ENCODE peak calls at places on chromosomes 1 and 21, in six cellular contexts. F is ovary, N is cerebellar cortex, W is neuronal stem cell, X is NCI-H2107, I is GM19239. R is an unnamed sample.

GRCh38 chr1:92848201-92848600 is 16.4 kb downstream of the RPL5 start:
- DNase-seq in F (no peak), N (no peak), W (no peak), X (no peak), I (no peak), R (no peak)

GRCh38 chr1:44294588-44295007 is 60.5 kb downstream of the ERI3 start:
- DNase-seq in F (peak), N (peak), W (no peak), X (no peak), I (no peak), R (peak)

GRCh38 chr1:51000160-51000559 is 30.1 kb downstream of the CDKN2C start:
- DNase-seq in F (no peak), N (no peak), W (no peak), X (no peak), I (no peak), R (no peak)

GRCh38 chr21:25614441-25614840 is 7.2 kb upstream of the MRPL39 start:
- DNase-seq in F (no peak), N (no peak), W (no peak), X (no peak), I (no peak), R (no peak)

GRCh38 chr1:50038235-50038809 is 14.6 kb upstream of the AGBL4 start:
- DNase-seq in F (no peak), N (no peak), W (no peak), X (no peak), I (no peak), R (no peak)

GRCh38 chr1:29743931-29744330 is 507.6 kb downstream of the PTPRU start:
- DNase-seq in F (no peak), N (no peak), W (no peak), X (no peak), I (no peak), R (no peak)

GRCh38 chr21:45363921-45364463 is 41.0 kb upstream of the COL18A1 start:
- DNase-seq in F (peak), N (peak), W (no peak), X (no peak), I (no peak), R (peak)

GRCh38 chr1:153649137-153649866 is 9.2 kb upstream of the SNAPIN start:
- DNase-seq in F (no peak), N (no peak), W (no peak), X (no peak), I (no peak), R (no peak)

GRCh38 chr1:107358611-107359342 is 217.9 kb downstream of the NTNG1 start:
- DNase-seq in F (no peak), N (peak), W (no peak), X (no peak), I (no peak), R (no peak)

GRCh38 chr21:38349111-38349746 is 92.4 kb downstream of the KCNJ15 start:
- DNase-seq in F (no peak), N (no peak), W (no peak), X (no peak), I (no peak), R (no peak)

GRCh38 chr1:219837274-219837993 is 90.9 kb downstream of the SLC30A10 start:
- DNase-seq in F (no peak), N (peak), W (peak), X (peak), I (no peak), R (no peak)

GRCh38 chr1:152108899-152109222 is 6.4 kb downstream of the TCHH start:
- DNase-seq in F (no peak), N (no peak), W (no peak), X (no peak), I (no peak), R (peak)

GRCh38 chr1:22778842-22779520 is 68.3 kb downstream of the EPHB2 start:
- DNase-seq in F (peak), N (peak), W (no peak), X (no peak), I (no peak), R (no peak)

GRCh38 chr1:182795563-182796228 is 6.1 kb downstream of the NPL start:
- DNase-seq in F (no peak), N (no peak), W (no peak), X (no peak), I (no peak), R (no peak)

GRCh38 chr1:36320291-36320758 is 3.1 kb downstream of the EVA1B start:
- DNase-seq in F (peak), N (no peak), W (no peak), X (no peak), I (no peak), R (no peak)

GRCh38 chr1:88117597-88117996 is 566.5 kb upstream of the PKN2 start:
- DNase-seq in F (no peak), N (no peak), W (no peak), X (no peak), I (no peak), R (no peak)

R was measured in kidney.